ENCODE peak calls at places on chromosomes 11 and 22, in ten cellular contexts. A is sciatic nerve; V is non-pigmented ciliary epithelial cell; Z is brain microvascular endothelial cell; X is adrenal gland; N is CD8-positive, alpha-beta T cell; G is uterus; W is T47D; F is putamen; R is glutamatergic neuron. M is an unnamed sample.

GRCh38 chr11:111736191-111736590 is 30.0 kb downstream of the PPP2R1B start:
- DNase-seq in A (no peak), V (no peak), Z (peak; percentile 45), X (no peak), N (no peak), G (peak; percentile 42), W (no peak), F (no peak), R (no peak), M (no peak)

GRCh38 chr11:45651841-45652745 is 13.3 kb downstream of the CHST1 start:
- DNase-seq in A (no peak), V (no peak), Z (no peak), X (no peak), N (peak; percentile 45), G (no peak), W (no peak), F (no peak), R (no peak), M (no peak)

GRCh38 chr11:72228229-72228843 is 3.8 kb downstream of the INPPL1 start:
- DNase-seq in A (no peak), V (no peak), Z (no peak), X (no peak), N (peak; percentile 34), G (peak; percentile 17), W (no peak), F (no peak), R (peak; percentile 43), M (no peak)

GRCh38 chr11:131253885-131254204 is 116.6 kb upstream of the NTM start:
- DNase-seq in A (no peak), V (no peak), Z (no peak), X (no peak), N (no peak), G (no peak), W (no peak), F (peak; percentile 84), R (peak; percentile 54), M (no peak)

GRCh38 chr11:31806186-31806943 is 4.8 kb downstream of the PAX6 start:
- DNase-seq in A (no peak), V (no peak), Z (no peak), X (no peak), N (peak; percentile 36), G (no peak), W (no peak), F (no peak), R (no peak), M (no peak)

GRCh38 chr11:9138612-9139579 is 47.5 kb upstream of the SCUBE2 start:
- DNase-seq in A (no peak), V (peak; percentile 73), Z (peak; percentile 82), X (peak; percentile 68), N (no peak), G (no peak), W (peak; percentile 89), F (no peak), R (no peak), M (no peak)

GRCh38 chr22:39474351-39474991 is 17.7 kb downstream of the MGAT3 start:
- DNase-seq in A (no peak), V (no peak), Z (no peak), X (no peak), N (no peak), G (no peak), W (peak; percentile 57), F (no peak), R (no peak), M (no peak)

GRCh38 chr22:17235149-17235655 is 16.0 kb upstream of the ADA2 start:
- DNase-seq in A (no peak), V (no peak), Z (no peak), X (no peak), N (no peak), G (no peak), W (no peak), F (no peak), R (no peak), M (no peak)

GRCh38 chr11:124928942-124929663 is 6.7 kb downstream of the HEPACAM start:
- DNase-seq in A (no peak), V (no peak), Z (no peak), X (no peak), N (no peak), G (no peak), W (no peak), F (no peak), R (no peak), M (no peak)

GRCh38 chr11:111631666-111632039 is 29.4 kb downstream of the SIK2 start:
- DNase-seq in A (no peak), V (peak; percentile 63), Z (peak; percentile 56), X (no peak), N (no peak), G (no peak), W (no peak), F (no peak), R (no peak), M (no peak)

GRCh38 chr11:111922803-111923202 is 4.1 kb downstream of the C11orf52 start:
- DNase-seq in A (no peak), V (no peak), Z (peak; percentile 71), X (peak; percentile 87), N (no peak), G (no peak), W (peak; percentile 49), F (no peak), R (no peak), M (peak; percentile 47)

GRCh38 chr11:70072471-70073187 is 5.5 kb upstream of the ANO1 start:
- DNase-seq in A (peak; percentile 31), V (no peak), Z (no peak), X (no peak), N (no peak), G (no peak), W (no peak), F (no peak), R (no peak), M (no peak)

GRCh38 chr11:117425679-117426296 is 98.1 kb downstream of the CEP164 start:
- DNase-seq in A (peak; percentile 6), V (no peak), Z (no peak), X (no peak), N (no peak), G (no peak), W (no peak), F (no peak), R (no peak), M (no peak)

GRCh38 chr22:29266564-29267461 is 968 bp downstream of the RHBDD3 start:
- DNase-seq in A (no peak), V (no peak), Z (no peak), X (peak; percentile 32), N (peak; percentile 47), G (no peak), W (no peak), F (no peak), R (peak; percentile 50), M (no peak)

GRCh38 chr22:30575011-30575671 is 676 bp upstream of the GAL3ST1 start:
- DNase-seq in A (peak; percentile 73), V (no peak), Z (peak; percentile 2), X (no peak), N (no peak), G (peak; percentile 62), W (no peak), F (peak; percentile 79), R (no peak), M (no peak)

GRCh38 chr11:74707602-74708510 is 23.4 kb downstream of the CHRDL2 start:
- DNase-seq in A (no peak), V (no peak), Z (no peak), X (no peak), N (no peak), G (no peak), W (no peak), F (no peak), R (no peak), M (no peak)

GRCh38 chr11:65516135-65516968 is 8.5 kb upstream of the SCYL1 start:
- DNase-seq in A (peak; percentile 44), V (no peak), Z (no peak), X (no peak), N (no peak), G (no peak), W (peak; percentile 54), F (no peak), R (no peak), M (no peak)

GRCh38 chr22:32729368-32729767 is 72.1 kb upstream of the TIMP3 start:
- DNase-seq in A (no peak), V (no peak), Z (no peak), X (no peak), N (no peak), G (no peak), W (no peak), F (no peak), R (no peak), M (no peak)

GRCh38 chr11:44899959-44900358 is 50.7 kb downstream of the TP53I11 start:
- DNase-seq in A (no peak), V (no peak), Z (peak; percentile 76), X (peak; percentile 30), N (no peak), G (no peak), W (peak; percentile 96), F (no peak), R (peak; percentile 52), M (no peak)

GRCh38 chr11:8017894-8018741 is 31.0 kb downstream of the EIF3F start:
- DNase-seq in A (no peak), V (no peak), Z (no peak), X (peak; percentile 35), N (no peak), G (no peak), W (no peak), F (peak; percentile 23), R (no peak), M (no peak)

GRCh38 chr11:32893091-32893946 is 708 bp downstream of the QSER1 start:
- DNase-seq in A (peak; percentile 70), V (no peak), Z (peak; percentile 24), X (peak; percentile 43), N (peak; percentile 66), G (peak; percentile 59), W (peak; percentile 52), F (peak; percentile 29), R (peak; percentile 86), M (peak; percentile 7)

GRCh38 chr22:40258463-40259046 is 80.8 kb downstream of the TNRC6B start:
- DNase-seq in A (no peak), V (no peak), Z (peak; percentile 16), X (no peak), N (no peak), G (no peak), W (no peak), F (no peak), R (no peak), M (no peak)

GRCh38 chr11:57356179-57356757 is 18.1 kb downstream of the P2RX3 start:
- DNase-seq in A (no peak), V (no peak), Z (no peak), X (no peak), N (no peak), G (no peak), W (no peak), F (no peak), R (no peak), M (no peak)

GRCh38 chr11:118928870-118929495 is 3.3 kb upstream of the BCL9L start:
- DNase-seq in A (peak; percentile 76), V (no peak), Z (no peak), X (peak; percentile 78), N (no peak), G (peak; percentile 70), W (peak; percentile 82), F (peak; percentile 75), R (peak; percentile 65), M (peak; percentile 84)

GRCh38 chr11:3089236-3090061 is 32.2 kb upstream of the CARS1 start:
- DNase-seq in A (peak; percentile 54), V (no peak), Z (no peak), X (no peak), N (no peak), G (no peak), W (no peak), F (no peak), R (no peak), M (no peak)

GRCh38 chr11:120547871-120548681 is 36.5 kb downstream of the GRIK4 start:
- DNase-seq in A (peak; percentile 77), V (peak; percentile 75), Z (peak; percentile 92), X (peak; percentile 98), N (no peak), G (peak; percentile 76), W (peak; percentile 89), F (peak; percentile 89), R (peak; percentile 65), M (peak; percentile 73)

GRCh38 chr11:117872962-117873827 is 3.3 kb downstream of the FXYD6 start:
- DNase-seq in A (no peak), V (no peak), Z (no peak), X (no peak), N (peak; percentile 35), G (no peak), W (no peak), F (no peak), R (no peak), M (no peak)

GRCh38 chr11:68057807-68058206 is 19.0 kb downstream of the TCIRG1 start:
- DNase-seq in A (peak; percentile 9), V (no peak), Z (no peak), X (no peak), N (no peak), G (no peak), W (no peak), F (no peak), R (no peak), M (no peak)

M was measured in hippocampal formation.